ENCODE peak calls at places on chromosome 3, in five cellular contexts. K, S, Q, V and Y are unnamed samples.

GRCh38 chr3:42660898-42661297 is 7.4 kb downstream of the ZBTB47 start:
- DNase-seq in K (peak), S (no peak), Q (no peak), V (no peak), Y (no peak)

GRCh38 chr3:127887321-127887720 is 27.7 kb upstream of the KBTBD12 start:
- DNase-seq in K (no peak), S (no peak), Q (no peak), V (no peak), Y (no peak)

GRCh38 chr3:13281657-13282527 is 138.2 kb downstream of the NUP210 start:
- DNase-seq in K (peak), S (no peak), Q (peak), V (peak), Y (no peak)

GRCh38 chr3:121992601-121993560 is 29.2 kb downstream of the ILDR1 start:
- DNase-seq in K (no peak), S (no peak), Q (no peak), V (no peak), Y (no peak)

GRCh38 chr3:17678116-17678741 is 64.2 kb downstream of the TBC1D5 start:
- DNase-seq in K (no peak), S (peak), Q (no peak), V (no peak), Y (no peak)

GRCh38 chr3:139530717-139531116 is 8.8 kb downstream of the RBP1 start:
- DNase-seq in K (no peak), S (no peak), Q (no peak), V (no peak), Y (no peak)

GRCh38 chr3:19270471-19270870 is 122.2 kb downstream of the KCNH8 start:
- DNase-seq in K (no peak), S (no peak), Q (no peak), V (no peak), Y (no peak)

GRCh38 chr3:52787246-52787645 is 7.3 kb upstream of the ITIH3 start:
- DNase-seq in K (no peak), S (no peak), Q (peak), V (no peak), Y (no peak)

GRCh38 chr3:85801955-85802354 is 843.2 kb downstream of the CADM2 start:
- DNase-seq in K (peak), S (peak), Q (no peak), V (no peak), Y (no peak)

GRCh38 chr3:31379598-31379997 is 153.1 kb upstream of the STT3B start:
- DNase-seq in K (no peak), S (peak), Q (no peak), V (no peak), Y (no peak)

GRCh38 chr3:10460951-10461563 is 44.3 kb downstream of the ATP2B2 start:
- DNase-seq in K (no peak), S (no peak), Q (no peak), V (no peak), Y (no peak)

GRCh38 chr3:22263042-22263441 is 512.0 kb upstream of the ZNF385D start:
- DNase-seq in K (no peak), S (peak), Q (no peak), V (no peak), Y (no peak)

GRCh38 chr3:112378989-112379692 is 46.2 kb downstream of the CD200 start:
- DNase-seq in K (no peak), S (peak), Q (no peak), V (no peak), Y (no peak)

GRCh38 chr3:18389108-18389733 is 35.9 kb downstream of the SATB1 start:
- DNase-seq in K (peak), S (peak), Q (no peak), V (no peak), Y (no peak)

GRCh38 chr3:41602121-41602520 is 359.8 kb downstream of the ULK4 start:
- DNase-seq in K (no peak), S (no peak), Q (no peak), V (no peak), Y (no peak)

GRCh38 chr3:101038393-101038792 is 45.2 kb upstream of the ABI3BP start:
- DNase-seq in K (no peak), S (peak), Q (no peak), V (no peak), Y (no peak)

GRCh38 chr3:150348500-150348899 is 59.6 kb upstream of the TSC22D2 start:
- DNase-seq in K (peak), S (peak), Q (no peak), V (no peak), Y (no peak)

GRCh38 chr3:119304201-119304713 is 10.1 kb downstream of the ARHGAP31 start:
- DNase-seq in K (peak), S (peak), Q (no peak), V (no peak), Y (no peak)

GRCh38 chr3:122021811-122022401 is at the start of gene ILDR1:
- DNase-seq in K (no peak), S (no peak), Q (no peak), V (no peak), Y (no peak)

GRCh38 chr3:168884353-168884903 is 779.1 kb downstream of the MECOM start:
- DNase-seq in K (peak), S (peak), Q (no peak), V (no peak), Y (no peak)

GRCh38 chr3:193710286-193711164 is 117.5 kb downstream of the OPA1 start:
- DNase-seq in K (no peak), S (no peak), Q (no peak), V (no peak), Y (no peak)

GRCh38 chr3:147419062-147419701 is 10.0 kb downstream of the ZIC1 start:
- DNase-seq in K (no peak), S (peak), Q (peak), V (no peak), Y (peak)

GRCh38 chr3:101926594-101927105 is 77.3 kb downstream of the NFKBIZ start:
- DNase-seq in K (no peak), S (no peak), Q (no peak), V (no peak), Y (no peak)

GRCh38 chr3:27556854-27557253 is 72.7 kb upstream of the SLC4A7 start:
- DNase-seq in K (no peak), S (peak), Q (no peak), V (no peak), Y (no peak)

GRCh38 chr3:196772897-196773296 is 33.2 kb downstream of the PAK2 start:
- DNase-seq in K (no peak), S (no peak), Q (no peak), V (no peak), Y (peak)

GRCh38 chr3:11653298-11654055 is 9.8 kb upstream of the VGLL4 start:
- DNase-seq in K (no peak), S (no peak), Q (no peak), V (no peak), Y (no peak)

GRCh38 chr3:190387578-190388213 is at the start of gene CLDN16:
- DNase-seq in K (no peak), S (no peak), Q (no peak), V (no peak), Y (no peak)

GRCh38 chr3:197337656-197338055 is 39.2 kb upstream of the DLG1 start:
- DNase-seq in K (no peak), S (no peak), Q (no peak), V (no peak), Y (no peak)

GRCh38 chr3:111227216-111227615 is 155.6 kb downstream of the NECTIN3 start:
- DNase-seq in K (no peak), S (peak), Q (no peak), V (no peak), Y (no peak)

GRCh38 chr3:8607285-8608040 is 37.1 kb downstream of the SSUH2 start:
- DNase-seq in K (peak), S (peak), Q (no peak), V (peak), Y (peak)

GRCh38 chr3:134371542-134372324 is 2.5 kb downstream of the AMOTL2 start:
- DNase-seq in K (no peak), S (no peak), Q (peak), V (peak), Y (no peak)

DNA sequence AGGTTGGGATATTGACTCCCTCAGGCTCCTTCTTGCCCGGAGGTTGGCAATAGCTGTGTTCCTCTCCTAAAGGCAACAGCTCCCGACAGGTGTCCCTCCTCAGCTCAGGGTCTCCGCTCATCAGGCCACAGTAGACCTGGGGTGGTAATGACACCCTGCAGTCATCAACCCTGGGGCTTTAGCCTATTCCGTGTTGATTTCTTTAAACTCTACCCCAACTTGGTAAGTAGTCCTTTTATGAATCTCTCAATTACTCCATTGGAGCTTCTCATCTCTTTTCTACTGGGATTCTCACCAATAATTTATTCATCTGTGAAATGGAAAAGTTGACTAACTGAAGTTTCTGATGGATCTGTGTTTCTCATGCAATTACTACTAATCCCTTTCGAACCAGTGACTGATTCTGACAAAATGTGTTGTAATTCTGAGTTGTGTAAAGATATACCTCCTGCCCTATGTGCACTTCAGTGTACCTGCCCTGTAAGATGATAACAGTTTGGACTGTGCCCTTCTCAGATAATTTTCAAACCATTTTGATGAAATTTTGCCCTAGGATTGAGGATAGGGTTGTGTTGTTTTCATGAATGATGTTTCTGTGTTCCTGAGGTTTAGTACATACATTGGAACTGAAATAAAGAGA is 89.7 kb downstream of the RPL39L start:
- DNase-seq in K (no peak), S (no peak), Q (no peak), V (no peak), Y (no peak)
- H3K27ac ChIP-seq in K (no peak), S (no peak), Q (no peak), V (no peak), Y (no peak)

DNA sequence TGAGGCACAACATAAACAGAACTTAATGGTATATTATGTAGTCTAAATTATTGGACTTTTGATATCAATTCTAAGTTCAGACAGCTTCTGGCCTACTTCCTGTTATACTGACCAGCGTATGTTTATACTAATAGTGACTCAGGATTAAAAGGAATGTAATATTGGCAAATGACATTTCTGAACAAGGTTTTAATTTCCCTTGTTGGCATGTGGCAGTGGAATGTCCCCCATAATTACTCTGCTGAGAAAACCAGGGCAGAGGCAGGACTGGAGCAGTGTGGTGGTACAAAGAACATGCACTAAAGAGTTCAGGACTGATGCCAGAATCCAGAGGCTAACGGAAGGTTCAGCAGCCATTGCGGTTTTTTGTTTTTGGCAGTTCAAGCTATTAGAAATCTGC is 184.0 kb downstream of the KCNAB1 start:
- DNase-seq in K (no peak), S (peak), Q (no peak), V (no peak), Y (no peak)
- H3K27ac ChIP-seq in K (no peak), S (no peak), Q (peak), V (no peak), Y (no peak)

DNA sequence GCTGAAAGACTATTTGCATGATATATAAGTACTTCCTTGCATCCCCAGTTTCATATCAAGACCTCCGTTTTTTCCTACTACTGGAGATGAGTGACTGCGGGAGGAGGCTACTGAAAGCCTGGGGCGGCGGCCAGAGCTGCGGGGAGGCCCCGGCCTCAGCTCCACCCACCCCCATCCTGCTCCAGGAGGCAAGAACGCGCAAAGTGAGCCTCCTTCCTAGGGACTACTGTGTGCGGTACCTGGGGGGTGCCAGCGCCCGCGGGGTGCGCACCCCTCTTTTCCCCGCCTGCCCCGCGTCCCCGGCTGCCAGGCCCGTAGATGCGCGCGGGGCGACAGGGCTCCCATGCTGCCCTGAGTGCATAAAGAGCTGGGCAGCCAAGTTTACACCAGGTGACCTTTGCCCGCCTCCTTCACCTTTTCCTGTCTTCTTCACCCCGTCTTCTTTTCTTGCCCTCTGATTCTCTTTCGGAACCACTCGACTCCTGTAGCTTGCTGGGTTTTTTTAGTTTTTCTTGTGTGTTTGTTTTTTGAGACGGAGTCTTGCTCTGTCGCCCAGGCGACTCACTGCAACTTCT is 2.5 kb upstream of the USF3 start:
- DNase-seq in K (no peak), S (peak), Q (no peak), V (no peak), Y (no peak)
- H3K27ac ChIP-seq in K (peak), S (no peak), Q (peak), V (no peak), Y (no peak)

DNA sequence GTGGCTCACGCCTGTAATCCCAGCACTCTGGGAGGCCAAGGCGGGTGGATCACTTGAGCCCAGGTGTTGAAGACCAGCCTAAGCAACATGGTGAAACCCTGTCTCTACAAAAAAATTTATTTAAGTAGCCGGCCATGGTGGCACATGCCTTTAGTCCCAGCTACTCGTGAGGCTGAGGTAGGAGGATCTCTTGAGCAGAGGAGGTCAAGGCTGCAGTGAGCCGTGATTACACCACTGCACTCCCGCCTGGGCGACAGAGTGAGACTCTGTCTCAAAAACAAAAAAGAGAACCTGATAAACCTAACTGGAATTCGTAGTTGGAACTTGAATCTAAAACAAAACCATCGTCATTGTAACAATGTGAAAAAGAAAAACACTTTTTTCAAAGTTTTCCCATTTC is 57.1 kb downstream of the TCAIM start:
- DNase-seq in K (no peak), S (no peak), Q (no peak), V (no peak), Y (no peak)
- H3K27ac ChIP-seq in K (no peak), S (no peak), Q (no peak), V (no peak), Y (no peak)